ENCODE peak calls at places on chromosomes 11 and 22, in five cellular contexts. R, J, L, O and K are unnamed samples. For H3K4me1, the result is how much of the 10 kb centered on the place peaks cover.

GRCh38 chr11:67497656-67498291 is 7.4 kb downstream of the PITPNM1 start:
- DNase-seq in J (no peak), L (no peak), R (peak), O (no peak), K (no peak)

GRCh38 chr11:98564881-98565280 is 455.9 kb upstream of the CNTN5 start:
- DNase-seq in R (no peak), O (no peak), L (no peak), J (no peak), K (no peak)

GRCh38 chr11:126345759-126346585 is 9.5 kb upstream of the ST3GAL4 start:
- DNase-seq in J (peak), R (peak), L (no peak), O (peak), K (no peak)

GRCh38 chr11:61730222-61730994 is 22.0 kb upstream of the MYRF start:
- DNase-seq in J (no peak), R (peak), O (no peak), L (no peak), K (no peak)

GRCh38 chr11:84407091-84407490 is 1120.9 kb upstream of the CCDC90B start:
- DNase-seq in J (no peak), O (no peak), L (no peak), R (no peak), K (no peak)

GRCh38 chr11:77093056-77093891 is 9.4 kb upstream of the OMP start:
- DNase-seq in L (no peak), O (peak), R (peak), J (peak), K (no peak)

GRCh38 chr22:26894766-26895485 is 237.5 kb downstream of the MIAT start:
- DNase-seq in O (no peak), L (peak), R (no peak), J (no peak), K (no peak)

GRCh38 chr11:104705475-104706195 is 192.6 kb downstream of the CASP12 start:
- DNase-seq in R (no peak), L (no peak), O (no peak), J (no peak), K (peak)

GRCh38 chr22:37283393-37283937 is 1.2 kb downstream of the CYTH4 start:
- DNase-seq in J (peak), O (no peak), R (no peak), L (no peak), K (no peak)

GRCh38 chr11:1501421-1502167 is 15.0 kb upstream of the MOB2 start:
- DNase-seq in O (peak), R (peak), J (peak), L (no peak), K (peak)

GRCh38 chr22:23779083-23779482 is 6.4 kb downstream of the MMP11 start:
- DNase-seq in O (no peak), J (no peak), L (no peak), R (no peak), K (no peak)

GRCh38 chr11:93843906-93844305 is 6.5 kb downstream of the VSTM5 start:
- DNase-seq in J (no peak), R (no peak), L (no peak), O (no peak), K (no peak)

DNA sequence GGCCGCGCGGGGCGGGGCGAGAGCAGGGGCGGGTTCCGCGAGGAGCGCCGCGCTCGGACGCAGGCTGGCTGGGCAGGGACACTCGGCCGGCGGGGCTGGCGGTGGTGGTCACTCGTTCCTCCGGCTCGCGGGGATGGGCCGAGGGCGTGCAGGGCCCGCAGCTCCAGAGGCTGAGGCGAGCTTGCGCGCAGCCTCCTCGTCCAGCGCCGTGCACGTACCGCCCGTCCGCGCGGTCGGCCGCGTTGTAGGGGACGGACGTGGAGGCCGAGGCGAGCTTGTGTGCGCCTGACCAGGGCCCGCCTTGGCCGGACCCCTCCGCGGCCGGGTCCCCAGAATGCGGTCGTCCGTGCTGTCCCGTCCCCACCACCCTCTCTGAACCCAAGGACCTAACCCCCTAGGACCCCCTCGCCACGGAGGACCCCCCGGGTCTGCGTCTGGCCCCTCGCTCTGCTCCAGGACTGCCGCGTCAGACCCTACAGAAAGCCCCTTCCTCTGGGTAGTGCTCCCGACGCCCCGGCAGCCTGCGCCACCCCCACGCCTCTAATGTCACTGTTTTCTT is 569 bp upstream of the YPEL1 start:
- DNase-seq in O (no peak), L (no peak), R (no peak), J (no peak), K (no peak)
- H3K4me3 ChIP-seq in O (peak), L (peak), R (peak), J (no peak), K (peak)

GRCh38 chr11:11980200-11980599 is 28.2 kb downstream of the DKK3 start:
- DNase-seq in O (no peak), R (no peak), L (no peak), J (no peak), K (no peak)
- H3K27ac ChIP-seq in O (peak), R (no peak), L (peak), J (peak), K (peak)

DNA sequence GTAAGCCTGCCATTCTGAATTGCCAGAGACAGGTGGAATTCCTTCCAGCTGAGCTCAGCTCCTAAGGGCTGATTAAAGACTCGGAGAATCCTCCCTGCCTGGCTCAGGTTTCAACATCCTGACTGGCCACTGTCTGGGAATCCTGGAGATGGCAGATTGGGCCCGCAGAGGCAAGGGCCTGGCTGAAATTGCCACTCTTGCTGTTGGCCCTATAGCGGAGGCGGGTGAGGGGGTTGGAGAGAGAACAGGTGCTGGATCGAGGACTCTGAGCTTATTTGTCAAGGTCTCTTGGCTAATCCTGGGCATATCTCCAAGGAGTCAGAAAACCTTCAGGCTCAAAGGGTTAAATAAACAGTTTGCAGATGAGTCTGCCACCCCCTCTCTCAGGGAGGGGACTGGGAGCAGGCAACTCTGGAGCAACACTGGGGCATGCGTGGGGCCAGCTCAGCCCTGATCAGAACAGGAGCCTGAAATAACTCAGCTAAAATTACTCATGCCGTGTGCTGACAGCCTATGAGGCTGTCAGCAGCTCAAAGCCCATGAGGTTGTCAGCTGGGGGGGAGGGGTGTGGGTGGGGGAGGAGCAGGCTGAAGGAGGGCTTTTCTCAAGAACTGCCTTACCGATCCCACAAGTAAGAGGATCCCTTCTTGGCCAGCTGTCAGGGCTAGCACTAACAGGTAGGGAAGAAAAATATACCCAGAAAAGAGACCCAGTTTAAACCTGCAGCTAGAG is 14.7 kb upstream of the MFRP start:
- DNase-seq in O (peak), J (peak), L (peak), R (peak), K (peak)
- H3K4me1 ChIP-seq in O (half or more), J (under half), L (half or more), R (under half), K (half or more)

DNA sequence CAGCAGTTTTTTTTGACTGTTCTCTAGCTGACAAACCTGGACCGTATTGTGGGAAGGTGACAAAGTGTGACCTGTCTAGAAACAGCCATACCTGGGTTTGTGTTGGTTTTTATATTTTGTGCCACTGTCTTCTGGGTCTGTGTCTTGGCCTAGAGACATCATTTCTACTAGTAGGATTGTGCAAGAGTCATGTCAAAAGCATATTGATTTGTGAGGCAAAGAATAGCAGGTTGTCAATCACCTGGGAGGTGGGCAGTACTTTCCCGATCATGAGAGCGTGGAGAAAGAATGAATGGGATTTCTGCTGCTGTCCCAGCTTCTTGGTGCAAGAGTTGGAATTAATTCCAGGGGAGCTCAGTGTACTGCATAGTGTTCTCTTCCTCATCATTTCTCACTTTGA is 5.0 kb upstream of the FERMT3 start:
- DNase-seq in J (peak), O (no peak), L (no peak), R (no peak), K (no peak)
- H3K4me3 ChIP-seq in J (no peak), O (no peak), L (no peak), R (no peak), K (no peak)